ENCODE peak calls at places on chromosomes 5 and 9, in ten cellular contexts. B is adipocyte, M is NCI-H748 treated with DMSO at 0.1 percent for 48 hours, P is H54, U is NCI-H1092, C is PC-3, Q is lung microvascular endothelial cell, N is HL-60, H is Daoy, Y is HS-5. L is an unnamed sample.

GRCh38 chr5:141945511-141946024 is 12.4 kb downstream of the PCDH12 start:
- DNase-seq in B (peak), M (no peak), P (no peak), U (no peak), C (no peak), Q (peak), N (peak), H (no peak), Y (no peak), L (no peak)

GRCh38 chr5:14777187-14777586 is 94.4 kb downstream of the ANKH start:
- DNase-seq in B (no peak), M (no peak), P (no peak), U (no peak), C (no peak), Q (no peak), N (no peak), H (no peak), Y (no peak), L (no peak)

GRCh38 chr9:17776735-17777134 is 197.9 kb downstream of the SH3GL2 start:
- DNase-seq in B (no peak), M (no peak), P (no peak), U (peak), C (no peak), Q (no peak), N (no peak), H (no peak), Y (no peak), L (no peak)

GRCh38 chr5:93660677-93661076 is 77.7 kb downstream of the NR2F1 start:
- DNase-seq in B (no peak), M (no peak), P (no peak), U (no peak), C (no peak), Q (no peak), N (no peak), H (no peak), Y (no peak), L (no peak)

GRCh38 chr9:129322022-129322621 is 144.1 kb upstream of the IER5L start:
- DNase-seq in B (no peak), M (no peak), P (no peak), U (no peak), C (no peak), Q (no peak), N (no peak), H (no peak), Y (no peak), L (no peak)

GRCh38 chr5:82283893-82284292 is 5.7 kb upstream of the RPS23 start:
- DNase-seq in B (no peak), M (no peak), P (no peak), U (no peak), C (no peak), Q (no peak), N (no peak), H (no peak), Y (no peak), L (no peak)

GRCh38 chr9:115395511-115396021 is 277.6 kb upstream of the TNC start:
- DNase-seq in B (no peak), M (peak), P (no peak), U (peak), C (peak), Q (no peak), N (no peak), H (peak), Y (no peak), L (peak)

GRCh38 chr9:119357697-119358096 is 11.5 kb downstream of the BRINP1 start:
- DNase-seq in B (no peak), M (no peak), P (no peak), U (no peak), C (no peak), Q (no peak), N (no peak), H (no peak), Y (no peak), L (no peak)

GRCh38 chr5:71924980-71925379 is 182.3 kb upstream of the MAP1B start:
- DNase-seq in B (peak), M (peak), P (no peak), U (no peak), C (peak), Q (peak), N (no peak), H (peak), Y (no peak), L (no peak)

GRCh38 chr5:179191506-179192184 is 131.5 kb downstream of the ZNF354C start:
- DNase-seq in B (no peak), M (no peak), P (no peak), U (no peak), C (no peak), Q (no peak), N (no peak), H (no peak), Y (no peak), L (no peak)

GRCh38 chr5:50666261-50667078 is at the start of gene PARP8:
- DNase-seq in B (peak), M (no peak), P (peak), U (no peak), C (no peak), Q (peak), N (peak), H (peak), Y (peak), L (peak)

GRCh38 chr9:96021616-96022444 is 146.3 kb downstream of the ERCC6L2 start:
- DNase-seq in B (peak), M (peak), P (no peak), U (no peak), C (no peak), Q (no peak), N (no peak), H (no peak), Y (no peak), L (peak)

GRCh38 chr5:170704417-170705195 is 78.9 kb upstream of the GABRP start:
- DNase-seq in B (no peak), M (no peak), P (no peak), U (no peak), C (no peak), Q (no peak), N (no peak), H (no peak), Y (no peak), L (no peak)

GRCh38 chr9:89436963-89437625 is 60.8 kb downstream of the SEMA4D start:
- DNase-seq in B (no peak), M (peak), P (no peak), U (no peak), C (no peak), Q (no peak), N (peak), H (no peak), Y (no peak), L (no peak)

GRCh38 chr5:147394273-147394672 is 115.6 kb downstream of the DPYSL3 start:
- DNase-seq in B (no peak), M (no peak), P (no peak), U (no peak), C (no peak), Q (no peak), N (no peak), H (no peak), Y (no peak), L (no peak)

GRCh38 chr9:38003230-38003629 is 65.8 kb downstream of the SHB start:
- DNase-seq in B (no peak), M (no peak), P (no peak), U (no peak), C (no peak), Q (no peak), N (no peak), H (no peak), Y (no peak), L (no peak)

GRCh38 chr5:143931389-143931984 is 119.5 kb downstream of the HMHB1 start:
- DNase-seq in B (no peak), M (no peak), P (no peak), U (peak), C (no peak), Q (no peak), N (no peak), H (no peak), Y (no peak), L (no peak)

GRCh38 chr9:108241384-108241783 is 614.4 kb downstream of the ACTL7B start:
- DNase-seq in B (no peak), M (no peak), P (no peak), U (no peak), C (no peak), Q (no peak), N (no peak), H (no peak), Y (no peak), L (no peak)

GRCh38 chr9:80061940-80062339 is 490.2 kb downstream of the TLE4 start:
- DNase-seq in B (peak), M (no peak), P (peak), U (no peak), C (peak), Q (no peak), N (no peak), H (peak), Y (peak), L (peak)

GRCh38 chr5:62112689-62113220 is 193.3 kb upstream of the KIF2A start:
- DNase-seq in B (peak), M (no peak), P (no peak), U (no peak), C (no peak), Q (no peak), N (no peak), H (no peak), Y (no peak), L (no peak)

GRCh38 chr9:99176527-99177013 is 45.2 kb downstream of the ALG2 start:
- DNase-seq in B (no peak), M (no peak), P (no peak), U (no peak), C (no peak), Q (no peak), N (no peak), H (no peak), Y (no peak), L (peak)

GRCh38 chr5:111256128-111256527 is 31.9 kb downstream of the CAMK4 start:
- DNase-seq in B (no peak), M (no peak), P (no peak), U (no peak), C (no peak), Q (no peak), N (no peak), H (no peak), Y (no peak), L (no peak)

GRCh38 chr9:137482094-137482781 is 23.1 kb upstream of the NSMF start:
- DNase-seq in B (peak), M (no peak), P (peak), U (no peak), C (peak), Q (peak), N (peak), H (peak), Y (no peak), L (peak)

GRCh38 chr5:65742565-65743231 is 20.7 kb downstream of the NLN start:
- DNase-seq in B (peak), M (peak), P (no peak), U (no peak), C (peak), Q (peak), N (no peak), H (peak), Y (peak), L (peak)

GRCh38 chr9:124217839-124218437 is 39.8 kb upstream of the NEK6 start:
- DNase-seq in B (no peak), M (no peak), P (no peak), U (no peak), C (no peak), Q (no peak), N (peak), H (no peak), Y (no peak), L (no peak)

GRCh38 chr5:128227984-128228383 is 144.4 kb downstream of the SLC12A2 start:
- DNase-seq in B (peak), M (no peak), P (peak), U (no peak), C (peak), Q (peak), N (no peak), H (peak), Y (peak), L (peak)

GRCh38 chr5:79508354-79508753 is 5.6 kb downstream of the HOMER1 start:
- DNase-seq in B (no peak), M (no peak), P (no peak), U (no peak), C (peak), Q (no peak), N (no peak), H (no peak), Y (no peak), L (no peak)

GRCh38 chr5:38666668-38667498 is 110.4 kb upstream of the LIFR start:
- DNase-seq in B (peak), M (peak), P (no peak), U (peak), C (peak), Q (peak), N (peak), H (peak), Y (peak), L (peak)

GRCh38 chr9:113355197-113355596 is 5.9 kb downstream of the BSPRY start:
- DNase-seq in B (no peak), M (no peak), P (no peak), U (no peak), C (no peak), Q (no peak), N (no peak), H (peak), Y (no peak), L (peak)

GRCh38 chr9:89606567-89607311 is 1.9 kb downstream of the GADD45G start:
- DNase-seq in B (peak), M (peak), P (peak), U (no peak), C (peak), Q (peak), N (peak), H (peak), Y (no peak), L (peak)

GRCh38 chr9:72041775-72042194 is 18.6 kb downstream of the C9orf57 start:
- DNase-seq in B (peak), M (peak), P (no peak), U (no peak), C (peak), Q (no peak), N (peak), H (peak), Y (peak), L (no peak)

GRCh38 chr5:165161204-165161603 is 1655.8 kb downstream of the MAT2B start:
- DNase-seq in B (no peak), M (no peak), P (no peak), U (no peak), C (no peak), Q (no peak), N (no peak), H (peak), Y (no peak), L (peak)

GRCh38 chr5:35856186-35857003 is at the start of gene IL7R:
- DNase-seq in B (no peak), M (no peak), P (no peak), U (no peak), C (peak), Q (peak), N (peak), H (peak), Y (peak), L (no peak)